ENCODE peak calls at places on chromosomes 11 and 22, in ten cellular contexts. V is PC-3; J is skeletal muscle cell; D is stimulated activated CD4-positive, alpha-beta T cell treated with anti-CD3 and anti-CD28 coated beads, TNF-alpha, amount 100 ng/mL, for 24 hours; B is cardiac septum; L is COR-L47; T is CD8-positive, alpha-beta memory T cell; R is NCI-H2081; S is Calu3; I is pancreas. F is an unnamed sample.

GRCh38 chr11:108933630-108934029 is 268.8 kb downstream of the DDX10 start:
- DNase-seq in V (peak), J (no peak), D (no peak), B (no peak), L (no peak), T (no peak), R (no peak), S (no peak), I (no peak), F (no peak)

GRCh38 chr22:22376352-22376706 is 131.7 kb downstream of the VPREB1 start:
- DNase-seq in V (no peak), J (no peak), D (no peak), B (no peak), L (no peak), T (no peak), R (no peak), S (no peak), I (no peak), F (no peak)

GRCh38 chr22:43931771-43932170 is 8.2 kb downstream of the PNPLA3 start:
- DNase-seq in V (no peak), J (no peak), D (no peak), B (no peak), L (no peak), T (no peak), R (no peak), S (no peak), I (no peak), F (no peak)

GRCh38 chr11:116309446-116309845 is 463.3 kb downstream of the BUD13 start:
- DNase-seq in V (no peak), J (no peak), D (no peak), B (no peak), L (no peak), T (no peak), R (no peak), S (no peak), I (no peak), F (no peak)

GRCh38 chr11:121207485-121208115 is 85.0 kb upstream of the SC5D start:
- DNase-seq in V (no peak), J (no peak), D (no peak), B (no peak), L (no peak), T (no peak), R (no peak), S (no peak), I (no peak), F (no peak)

GRCh38 chr11:66689661-66690590 is 12.2 kb upstream of the RBM4B start:
- DNase-seq in V (no peak), J (no peak), D (no peak), B (peak), L (no peak), T (no peak), R (no peak), S (no peak), I (no peak), F (no peak)

GRCh38 chr11:88402784-88403183 is 65.2 kb upstream of the CTSC start:
- DNase-seq in V (peak), J (no peak), D (no peak), B (no peak), L (no peak), T (no peak), R (no peak), S (no peak), I (no peak), F (no peak)

GRCh38 chr11:17595526-17596309 is 48.7 kb downstream of the OTOG start:
- DNase-seq in V (no peak), J (no peak), D (no peak), B (peak), L (no peak), T (no peak), R (no peak), S (no peak), I (no peak), F (no peak)

GRCh38 chr11:120139316-120140069 is 1.6 kb upstream of the TRIM29 start:
- DNase-seq in V (no peak), J (no peak), D (no peak), B (peak), L (no peak), T (no peak), R (no peak), S (no peak), I (no peak), F (no peak)

GRCh38 chr11:130786987-130787688 is 129.1 kb downstream of the SNX19 start:
- DNase-seq in V (peak), J (no peak), D (no peak), B (no peak), L (no peak), T (no peak), R (no peak), S (peak), I (no peak), F (no peak)

GRCh38 chr22:29606320-29606719 is 2.9 kb downstream of the NF2 start:
- DNase-seq in V (no peak), J (no peak), D (no peak), B (no peak), L (no peak), T (no peak), R (no peak), S (no peak), I (no peak), F (no peak)

GRCh38 chr22:34850010-34850409 is 215.9 kb upstream of the ISX start:
- DNase-seq in V (no peak), J (peak), D (no peak), B (no peak), L (no peak), T (no peak), R (no peak), S (no peak), I (no peak), F (no peak)

GRCh38 chr22:32050678-32051515 is 7.8 kb downstream of the SLC5A1 start:
- DNase-seq in V (peak), J (peak), D (peak), B (no peak), L (no peak), T (peak), R (no peak), S (peak), I (no peak), F (no peak)